ENCODE peak calls at places on chromosomes 2 and 18, in seven cellular contexts. K, Q, T, F, A, X and E are unnamed samples.
A peak's percentile ranks its signal among the peaks of the same experiment; 100 is the strongest.

GRCh38 chr2:55063713-55064323 is 13.6 kb upstream of the RTN4 start:
- DNase-seq in K (peak; percentile 26), Q (no peak), T (no peak), F (no peak), A (no peak), X (no peak), E (no peak)

GRCh38 chr18:12742453-12742852 is 39.6 kb downstream of the PSMG2 start:
- DNase-seq in K (no peak), Q (peak; percentile 48), T (no peak), F (peak; percentile 60), A (no peak), X (peak; percentile 63), E (no peak)

GRCh38 chr18:12394428-12394827 is 13.3 kb upstream of the PRELID3A start:
- DNase-seq in K (peak; percentile 34), Q (no peak), T (no peak), F (no peak), A (no peak), X (no peak), E (peak; percentile 67)

GRCh38 chr2:15890936-15891905 is 49.1 kb upstream of the MYCN start:
- DNase-seq in K (no peak), Q (no peak), T (no peak), F (no peak), A (no peak), X (no peak), E (peak; percentile 43)

GRCh38 chr2:20390524-20391123 is 40.0 kb upstream of the PUM2 start:
- DNase-seq in K (no peak), Q (no peak), T (no peak), F (no peak), A (no peak), X (no peak), E (no peak)

GRCh38 chr2:177666408-177666807 is 273.8 kb downstream of the AGPS start:
- DNase-seq in K (no peak), Q (no peak), T (no peak), F (no peak), A (no peak), X (no peak), E (no peak)

GRCh38 chr18:74796928-74797576 is 199.4 kb downstream of the ZNF407 start:
- DNase-seq in K (no peak), Q (peak; percentile 60), T (no peak), F (peak; percentile 31), A (no peak), X (peak; percentile 74), E (no peak)

GRCh38 chr18:59996370-59996966 is 96.7 kb downstream of the PMAIP1 start:
- DNase-seq in K (peak; percentile 75), Q (peak; percentile 58), T (peak; percentile 39), F (no peak), A (peak; percentile 19), X (peak; percentile 64), E (peak; percentile 68)

GRCh38 chr2:42979416-42979869 is 187.1 kb upstream of the HAAO start:
- DNase-seq in K (no peak), Q (no peak), T (no peak), F (no peak), A (no peak), X (no peak), E (no peak)

GRCh38 chr2:1784087-1784486 is 39.8 kb upstream of the PXDN start:
- DNase-seq in K (peak; percentile 19), Q (no peak), T (no peak), F (no peak), A (no peak), X (peak; percentile 45), E (peak; percentile 32)

GRCh38 chr2:238629064-238629463 is 202.3 kb downstream of the ASB1 start:
- DNase-seq in K (no peak), Q (no peak), T (no peak), F (no peak), A (no peak), X (no peak), E (no peak)

GRCh38 chr2:158822212-158822611 is 27.1 kb downstream of the DAPL1 start:
- DNase-seq in K (no peak), Q (no peak), T (no peak), F (no peak), A (no peak), X (no peak), E (no peak)

GRCh38 chr2:189014426-189015138 is 40.4 kb downstream of the COL3A1 start:
- DNase-seq in K (peak; percentile 24), Q (no peak), T (no peak), F (no peak), A (no peak), X (peak; percentile 53), E (no peak)

GRCh38 chr2:41965886-41966285 is 81.9 kb upstream of the PKDCC start:
- DNase-seq in K (no peak), Q (peak; percentile 60), T (no peak), F (no peak), A (no peak), X (peak; percentile 85), E (no peak)

GRCh38 chr2:98412751-98413445 is 31.8 kb upstream of the INPP4A start:
- DNase-seq in K (peak; percentile 93), Q (peak; percentile 61), T (peak; percentile 12), F (no peak), A (no peak), X (peak; percentile 48), E (peak; percentile 84)

GRCh38 chr18:21672868-21673267 is 31.7 kb downstream of the ABHD3 start:
- DNase-seq in K (peak; percentile 23), Q (peak; percentile 11), T (peak; percentile 19), F (no peak), A (no peak), X (peak; percentile 50), E (no peak)

GRCh38 chr2:53751728-53752127 is 15.9 kb upstream of the CHAC2 start:
- DNase-seq in K (peak; percentile 31), Q (peak; percentile 15), T (no peak), F (no peak), A (no peak), X (no peak), E (no peak)

GRCh38 chr18:68984342-68984741 is 186.5 kb downstream of the CCDC102B start:
- DNase-seq in K (no peak), Q (no peak), T (no peak), F (no peak), A (no peak), X (no peak), E (no peak)

GRCh38 chr2:205686231-205687017 is 4.1 kb downstream of the NRP2 start:
- DNase-seq in K (no peak), Q (peak; percentile 59), T (no peak), F (no peak), A (no peak), X (peak; percentile 34), E (peak; percentile 68)

GRCh38 chr2:37394986-37395555 is 50.6 kb downstream of the QPCT start:
- DNase-seq in K (no peak), Q (no peak), T (no peak), F (no peak), A (no peak), X (no peak), E (no peak)

GRCh38 chr2:142961202-142961601 is 83.7 kb downstream of the KYNU start:
- DNase-seq in K (no peak), Q (no peak), T (no peak), F (no peak), A (no peak), X (no peak), E (no peak)